ENCODE peak calls at places on chromosomes 16 and 17, in five cellular contexts. E, R, L, P and Z are unnamed samples. For H3K36me3, the result is how much of the 10 kb centered on the place peaks cover.

GRCh38 chr17:76840443-76840767 is 27.8 kb upstream of the MGAT5B start:
- DNase-seq in L (no peak), E (no peak), P (peak), R (no peak), Z (no peak)

GRCh38 chr17:79080349-79080748 is 5.7 kb downstream of the ENGASE start:
- DNase-seq in E (no peak), R (no peak), L (no peak), P (no peak), Z (no peak)

GRCh38 chr17:19520641-19521040 is 13.0 kb upstream of the SLC47A1 start:
- DNase-seq in P (no peak), L (no peak), E (no peak), R (no peak), Z (no peak)

GRCh38 chr16:67654069-67654911 is 5.8 kb downstream of the ACD start:
- DNase-seq in L (no peak), E (no peak), R (no peak), P (no peak), Z (peak)

GRCh38 chr16:30052671-30053372 is 12.7 kb upstream of the ALDOA start:
- DNase-seq in E (peak), R (peak), L (peak), P (peak), Z (peak)

GRCh38 chr16:79788949-79789348 is 188.4 kb upstream of the MAF start:
- DNase-seq in P (no peak), L (no peak), E (no peak), R (no peak), Z (no peak)

GRCh38 chr16:85202631-85203461 is 90.6 kb upstream of the CIBAR2 start:
- DNase-seq in L (no peak), R (no peak), P (no peak), E (no peak), Z (peak)

GRCh38 chr17:41864498-41864836 is 756 bp downstream of the KLHL11 start:
- DNase-seq in R (no peak), P (no peak), L (no peak), E (no peak), Z (no peak)

GRCh38 chr17:74343526-74344284 is 17.7 kb downstream of the KIF19 start:
- DNase-seq in P (no peak), E (no peak), R (no peak), L (no peak), Z (no peak)

GRCh38 chr17:75814900-75815373 is 29.3 kb downstream of the UNC13D start:
- DNase-seq in R (no peak), L (no peak), E (no peak), P (no peak), Z (no peak)

GRCh38 chr17:75817571-75817970 is 26.6 kb downstream of the UNC13D start:
- DNase-seq in P (no peak), L (no peak), E (no peak), R (no peak), Z (no peak)

GRCh38 chr17:75815399-75815798 is 28.8 kb downstream of the UNC13D start:
- DNase-seq in P (no peak), E (no peak), L (no peak), R (no peak), Z (no peak)

GRCh38 chr17:75818326-75818885 is 25.8 kb downstream of the UNC13D start:
- DNase-seq in E (no peak), R (no peak), L (no peak), P (no peak), Z (no peak)

GRCh38 chr17:75816693-75817092 is 27.5 kb downstream of the UNC13D start:
- DNase-seq in P (no peak), L (no peak), R (no peak), E (no peak), Z (no peak)
- H3K36me3 ChIP-seq in P (half or more), L (half or more), R (half or more), E (under half), Z (under half)

GRCh38 chr17:80261895-80262279 is 1.2 kb downstream of the RNF213 start:
- DNase-seq in E (no peak), R (no peak), L (no peak), P (no peak), Z (no peak)

GRCh38 chr17:80262291-80262690 is 1.6 kb downstream of the RNF213 start:
- DNase-seq in E (no peak), R (peak), L (no peak), P (no peak), Z (no peak)

GRCh38 chr17:80261159-80261894 is 675 bp downstream of the RNF213 start:
- DNase-seq in R (peak), E (no peak), L (peak), P (peak), Z (peak)

GRCh38 chr17:80259642-80260535 is 763 bp upstream of the RNF213 start:
- DNase-seq in L (peak), R (peak), P (peak), E (no peak), Z (peak)

DNA sequence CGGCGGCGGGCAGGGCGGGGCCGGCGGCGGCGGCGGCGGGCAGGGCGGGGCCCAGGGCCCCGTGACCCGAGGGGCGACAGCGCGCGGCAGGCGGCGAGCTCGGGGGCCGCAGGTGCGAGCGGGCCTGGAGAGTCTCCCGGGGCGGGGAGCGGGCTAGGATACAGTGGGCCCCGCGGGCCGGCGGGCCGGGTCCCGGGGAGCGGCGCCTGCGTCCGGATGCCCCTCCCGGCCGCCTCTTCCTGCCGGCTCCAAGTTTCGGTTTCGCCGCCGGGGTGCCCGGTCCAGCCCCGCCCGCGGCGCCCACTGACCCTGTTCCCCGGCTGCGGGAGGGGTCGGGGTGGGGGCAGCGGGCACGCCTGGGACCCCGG is at the start of gene RNF213:
- DNase-seq in E (no peak), R (peak), L (no peak), P (peak), Z (peak)
- TF ChIP-seq CREB1 in E (no peak), R (no peak), L (no peak), P (no peak), Z (no peak)

DNA sequence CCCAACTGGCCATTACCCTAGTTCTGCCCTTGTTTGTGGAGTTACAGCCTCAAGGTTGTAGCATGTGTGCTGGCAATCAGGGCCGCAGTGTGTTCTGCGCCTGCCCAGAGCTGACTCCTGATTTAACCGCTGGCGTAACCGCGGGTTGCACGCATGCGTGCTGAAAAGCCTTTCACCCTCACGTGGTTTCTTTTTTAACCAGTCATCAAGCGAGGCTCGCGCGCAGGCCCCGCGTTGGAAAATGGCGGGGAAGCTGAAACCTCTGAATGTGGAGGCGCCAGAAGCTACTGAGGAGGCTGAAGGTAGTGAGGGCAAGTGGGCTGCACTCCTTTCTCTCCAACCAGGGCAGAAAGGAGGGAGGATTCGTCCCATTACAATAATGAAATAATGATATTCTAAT is at the start of gene SYCE1L:
- DNase-seq in E (no peak), P (no peak), R (no peak), L (no peak), Z (no peak)
- TF ChIP-seq POLR2AphosphoS5 in E (no peak), P (no peak), R (no peak), L (no peak), Z (no peak)

DNA sequence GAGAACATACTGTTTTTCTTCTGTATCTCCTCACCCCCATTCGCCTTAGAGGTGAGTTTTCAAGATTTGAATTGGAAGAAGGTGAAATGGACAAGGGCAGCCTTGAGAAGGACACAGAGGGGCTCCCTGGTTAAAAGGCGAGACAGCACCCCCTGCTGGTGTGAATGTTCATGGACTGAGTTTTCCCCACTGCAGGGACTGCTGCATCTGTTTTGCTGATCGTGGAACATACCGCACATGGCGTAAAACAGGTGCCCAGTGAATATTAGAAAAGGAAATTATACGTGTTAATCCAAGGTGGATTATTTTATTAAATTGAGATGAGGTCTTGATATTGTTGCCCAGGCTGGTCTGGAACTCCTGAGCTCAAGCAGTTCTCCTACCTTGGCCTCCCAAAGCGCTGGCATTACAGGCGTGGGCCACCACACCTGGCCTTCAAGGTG is 54.5 kb downstream of the NDE1 start:
- DNase-seq in R (peak), L (peak), P (peak), E (no peak), Z (peak)
- H3K36me3 ChIP-seq in R (under half), L (under half), P (under half), E (under half), Z (under half)

DNA sequence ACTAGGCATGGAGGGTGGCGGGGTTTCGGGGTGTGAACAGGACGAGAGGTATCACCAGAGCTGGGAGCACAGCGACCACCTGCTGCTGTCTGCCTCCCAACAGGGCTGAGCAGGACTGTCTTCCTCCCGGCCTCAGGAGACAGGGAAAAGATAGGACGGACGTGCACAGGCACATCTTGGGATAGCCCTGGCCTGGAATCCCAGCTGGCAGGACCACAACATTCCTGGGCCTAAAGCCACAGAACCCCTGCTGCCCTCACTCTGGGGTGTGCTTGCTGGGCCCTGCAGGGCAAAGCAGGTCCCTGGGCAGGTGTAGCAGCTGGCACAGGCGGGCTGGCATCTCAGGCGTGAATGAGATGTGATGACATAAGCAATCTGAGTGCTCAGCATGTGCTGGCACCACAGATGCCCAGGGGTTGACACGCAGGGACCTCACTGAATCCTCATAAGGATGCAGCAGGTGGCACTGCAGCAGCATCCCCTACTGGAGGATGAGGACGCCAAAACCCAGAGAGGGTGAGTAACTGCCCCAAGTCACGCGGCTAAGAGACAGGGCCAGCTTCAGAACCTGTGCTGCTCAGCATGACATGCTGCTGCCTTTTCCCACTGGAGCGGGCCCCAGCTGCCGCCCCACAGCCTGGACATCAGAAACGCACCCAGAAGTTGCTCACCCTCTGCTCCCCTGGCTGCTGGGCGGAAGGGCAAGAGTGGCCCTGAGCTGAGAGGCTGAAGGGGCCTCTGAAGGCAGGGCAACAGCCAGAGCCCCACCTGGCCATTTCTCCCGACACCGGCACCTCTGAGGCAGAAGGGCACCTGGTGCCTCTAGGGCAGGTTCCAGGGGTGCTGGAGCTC is 7.1 kb downstream of the CORO7 start:
- DNase-seq in R (no peak), L (no peak), E (no peak), P (peak), Z (peak)
- TF ChIP-seq CREB1 in R (no peak), L (no peak), E (no peak), P (no peak), Z (no peak)

GRCh38 chr17:8380049-8380448 is 2.9 kb downstream of the RPL26 start:
- DNase-seq in R (no peak), E (no peak), P (no peak), L (no peak), Z (no peak)

GRCh38 chr17:8375738-8376259 is 705 bp downstream of the KRABD2 start:
- DNase-seq in L (no peak), P (no peak), E (no peak), R (no peak), Z (peak)

GRCh38 chr17:8372422-8372821 is 4.1 kb downstream of the KRABD2 start:
- DNase-seq in P (no peak), R (no peak), L (no peak), E (no peak), Z (no peak)

GRCh38 chr17:8377422-8377821 is 918 bp upstream of the KRABD2 start:
- DNase-seq in R (no peak), E (no peak), L (no peak), P (no peak), Z (no peak)

GRCh38 chr17:8376302-8377067 is at the start of gene KRABD2:
- DNase-seq in L (peak), P (peak), E (peak), R (peak), Z (peak)
- TF ChIP-seq POLR2AphosphoS5 in L (peak), P (peak), E (peak), R (peak), Z (peak)